ENCODE peak calls at places on chromosomes 13 and 19, in five cellular contexts. T is neural progenitor cell, G is ascending aorta, B is left lung, Y is adrenal gland. Z is an unnamed sample.

GRCh38 chr19:610801-611505 is 21.3 kb downstream of the HCN2 start:
- DNase-seq in T (no peak), B (no peak), G (no peak), Y (peak; percentile 88), Z (peak; percentile 69)

GRCh38 chr13:102597029-102598015 is 536 bp downstream of the TPP2 start:
- DNase-seq in G (no peak), Y (peak; percentile 15), B (peak; percentile 50), T (peak; percentile 42), Z (peak; percentile 16)

GRCh38 chr19:56312787-56313343 is 1.8 kb downstream of the ZSCAN5A start:
- DNase-seq in Y (no peak), G (no peak), T (no peak), B (no peak), Z (no peak)

GRCh38 chr13:84821261-84821660 is 939.0 kb upstream of the SLITRK1 start:
- DNase-seq in B (no peak), Y (no peak), G (no peak), T (no peak), Z (no peak)

GRCh38 chr13:72109863-72110262 is 242.9 kb upstream of the DACH1 start:
- DNase-seq in Y (no peak), G (no peak), T (no peak), B (no peak), Z (no peak)

GRCh38 chr13:97851269-97851668 is 102.2 kb upstream of the IPO5 start:
- DNase-seq in B (no peak), Y (no peak), T (no peak), G (no peak), Z (no peak)

GRCh38 chr13:28408235-28408848 is 86.6 kb downstream of the FLT1 start:
- DNase-seq in T (no peak), B (no peak), Y (peak; percentile 60), G (no peak), Z (peak; percentile 56)

GRCh38 chr13:101346942-101347728 is 69.2 kb downstream of the NALCN start:
- DNase-seq in Y (no peak), B (no peak), T (no peak), G (no peak), Z (no peak)

GRCh38 chr13:111118898-111119607 is 3.9 kb downstream of the ARHGEF7 start:
- DNase-seq in G (no peak), T (no peak), Y (no peak), B (no peak), Z (no peak)

GRCh38 chr13:112781881-112782361 is 92.1 kb downstream of the ATP11A start:
- DNase-seq in B (peak; percentile 75), Y (peak; percentile 96), G (no peak), T (no peak), Z (peak; percentile 68)

GRCh38 chr19:6239401-6239844 is 40.4 kb downstream of the MLLT1 start:
- DNase-seq in B (no peak), G (no peak), Y (no peak), T (no peak), Z (peak; percentile 16)

GRCh38 chr13:110565296-110565695 is 3.8 kb upstream of the RAB20 start:
- DNase-seq in B (no peak), T (no peak), G (no peak), Y (no peak), Z (no peak)

DNA sequence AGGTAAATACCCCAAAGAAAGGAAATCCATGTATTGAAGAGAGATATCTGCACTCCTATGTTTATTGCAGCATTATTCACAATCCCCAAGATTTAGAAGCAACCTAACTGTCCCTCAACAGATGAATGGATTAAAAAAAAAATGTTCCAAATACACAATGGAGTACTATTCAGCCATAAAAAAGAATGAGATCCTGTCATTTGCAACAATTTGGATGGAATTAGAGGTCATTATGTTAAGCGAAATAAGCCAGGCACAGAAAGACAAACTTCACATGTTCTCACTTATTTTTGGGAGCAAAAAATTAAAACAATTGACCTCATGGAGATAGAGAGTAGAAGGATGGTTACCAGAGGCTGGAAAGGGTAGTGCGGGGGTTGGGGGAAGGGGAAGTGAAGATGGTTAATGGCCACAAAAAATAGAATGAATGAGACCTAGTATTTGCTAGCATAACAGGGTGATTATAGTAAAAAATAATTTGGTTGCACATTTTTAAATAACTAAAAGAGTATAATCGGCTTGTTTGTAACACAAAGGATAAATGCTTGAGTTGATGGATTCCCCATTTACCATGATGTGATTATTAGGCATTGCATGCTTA is 9.7 kb upstream of the ZNF709 start:
- DNase-seq in B (no peak), G (no peak), T (no peak), Y (no peak), Z (no peak)
- TF ChIP-seq CTCF in B (no peak), G (no peak), T (no peak), Y (no peak), Z (no peak)

DNA sequence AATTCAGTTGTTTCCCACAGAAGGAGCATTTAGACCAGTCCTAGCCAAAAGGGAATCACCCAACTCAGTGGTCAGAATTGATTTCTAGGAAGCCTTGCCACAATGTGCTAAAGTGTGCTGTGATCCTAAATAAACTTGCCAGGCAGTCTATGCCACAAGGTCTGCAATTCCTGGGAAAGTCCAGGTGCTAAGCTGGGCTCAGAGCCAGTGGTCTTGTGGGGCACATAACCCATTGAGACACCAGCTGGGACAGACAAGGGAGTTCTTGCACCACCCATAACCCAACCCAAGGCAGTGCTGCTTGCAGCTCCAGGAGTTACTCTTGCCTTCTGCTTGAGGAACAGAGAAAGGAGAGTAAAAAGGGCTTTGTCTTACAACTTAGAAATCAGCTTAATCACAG is 489.5 kb upstream of the SPRY2 start:
- DNase-seq in G (no peak), Y (no peak), T (no peak), B (no peak), Z (no peak)
- H3K27ac ChIP-seq in G (no peak overlapping the region), Y (no peak overlapping the region), T (no peak overlapping the region), B (no peak overlapping the region), Z (no peak overlapping the region)

GRCh38 chr13:99282264-99283231 is 24.4 kb upstream of the GPR18 start:
- DNase-seq in Y (no peak), B (no peak), T (no peak), G (no peak), Z (no peak)
- H3K4me1 ChIP-seq in Y (peaks cover 41% of the 10 kb centered on the region), B (peaks cover 17% of the 10 kb centered on the region), T (peaks cover 23% of the 10 kb centered on the region), G (peaks cover 18% of the 10 kb centered on the region), Z (peaks cover 57% of the 10 kb centered on the region)

GRCh38 chr13:32378012-32378411 is 49.9 kb downstream of the N4BP2L1 start:
- DNase-seq in G (no peak), B (no peak), T (no peak), Y (no peak), Z (no peak)
- TF ChIP-seq CTCF in G (no peak), B (no peak), T (no peak), Y (no peak), Z (peak; percentile 13)

Z was measured in left ventricle myocardium inferior.